ENCODE peak calls at places on chromosomes 4 and X, in eight cellular contexts. One of them, this sample, is unnamed.

GRCh38 chr4:52957220-52957686 is 95.1 kb downstream of the RASL11B start:
- DNase-seq in brain microvascular endothelial cell: no peak
- DNase-seq in GM23338: no peak
- DNase-seq in colonic mucosa: peak; percentile 24
- DNase-seq in psoas muscle: no peak
- DNase-seq in astrocyte: peak; percentile 24
- DNase-seq in Peyer's patch: no peak
- DNase-seq in mammary epithelial cell: no peak
- DNase-seq in this sample: no peak

GRCh38 chr4:182297659-182298058 is 54.5 kb downstream of the TENM3 start:
- DNase-seq in brain microvascular endothelial cell: peak; percentile 61
- DNase-seq in GM23338: no peak
- DNase-seq in colonic mucosa: no peak
- DNase-seq in psoas muscle: no peak
- DNase-seq in astrocyte: peak; percentile 78
- DNase-seq in Peyer's patch: no peak
- DNase-seq in mammary epithelial cell: peak; percentile 41
- DNase-seq in this sample: peak; percentile 12

GRCh38 chr4:87428979-87429378 is 6.6 kb downstream of the NUDT9 start:
- DNase-seq in brain microvascular endothelial cell: no peak
- DNase-seq in GM23338: no peak
- DNase-seq in colonic mucosa: no peak
- DNase-seq in psoas muscle: no peak
- DNase-seq in astrocyte: no peak
- DNase-seq in Peyer's patch: no peak
- DNase-seq in mammary epithelial cell: no peak
- DNase-seq in this sample: no peak

GRCh38 chr4:41318839-41319530 is 62.3 kb downstream of the UCHL1 start:
- DNase-seq in brain microvascular endothelial cell: peak; percentile 2
- DNase-seq in GM23338: no peak
- DNase-seq in colonic mucosa: no peak
- DNase-seq in psoas muscle: no peak
- DNase-seq in astrocyte: no peak
- DNase-seq in Peyer's patch: no peak
- DNase-seq in mammary epithelial cell: peak; percentile 22
- DNase-seq in this sample: no peak

GRCh38 chrX:116872931-116873330 is 410.2 kb upstream of the CT83 start:
- DNase-seq in brain microvascular endothelial cell: peak; percentile 0
- DNase-seq in GM23338: no peak
- DNase-seq in colonic mucosa: no peak
- DNase-seq in psoas muscle: no peak
- DNase-seq in astrocyte: no peak
- DNase-seq in Peyer's patch: no peak
- DNase-seq in mammary epithelial cell: no peak
- DNase-seq in this sample: no peak

GRCh38 chr4:98491862-98492554 is 166.4 kb downstream of the TSPAN5 start:
- DNase-seq in brain microvascular endothelial cell: no peak
- DNase-seq in GM23338: peak; percentile 22
- DNase-seq in colonic mucosa: no peak
- DNase-seq in psoas muscle: no peak
- DNase-seq in astrocyte: peak; percentile 92
- DNase-seq in Peyer's patch: no peak
- DNase-seq in mammary epithelial cell: peak; percentile 29
- DNase-seq in this sample: no peak

GRCh38 chrX:23840674-23841073 is 57.7 kb downstream of the SAT1 start:
- DNase-seq in brain microvascular endothelial cell: no peak
- DNase-seq in GM23338: peak; percentile 18
- DNase-seq in colonic mucosa: peak; percentile 48
- DNase-seq in psoas muscle: no peak
- DNase-seq in astrocyte: no peak
- DNase-seq in Peyer's patch: no peak
- DNase-seq in mammary epithelial cell: no peak
- DNase-seq in this sample: no peak

GRCh38 chrX:136643243-136643642 is 4.7 kb upstream of the CD40LG start:
- DNase-seq in brain microvascular endothelial cell: no peak
- DNase-seq in GM23338: no peak
- DNase-seq in colonic mucosa: no peak
- DNase-seq in psoas muscle: no peak
- DNase-seq in astrocyte: no peak
- DNase-seq in Peyer's patch: no peak
- DNase-seq in mammary epithelial cell: no peak
- DNase-seq in this sample: no peak

GRCh38 chrX:129984196-129984962 is 1.9 kb downstream of the BCORL1 start:
- DNase-seq in brain microvascular endothelial cell: no peak
- DNase-seq in GM23338: peak; percentile 32
- DNase-seq in colonic mucosa: peak; percentile 41
- DNase-seq in psoas muscle: peak; percentile 66
- DNase-seq in astrocyte: no peak
- DNase-seq in Peyer's patch: peak; percentile 59
- DNase-seq in mammary epithelial cell: no peak
- DNase-seq in this sample: no peak

GRCh38 chr4:36610628-36611027 is 329.2 kb downstream of the DTHD1 start:
- DNase-seq in brain microvascular endothelial cell: no peak
- DNase-seq in GM23338: no peak
- DNase-seq in colonic mucosa: no peak
- DNase-seq in psoas muscle: no peak
- DNase-seq in astrocyte: no peak
- DNase-seq in Peyer's patch: no peak
- DNase-seq in mammary epithelial cell: no peak
- DNase-seq in this sample: no peak

GRCh38 chr4:38241541-38241940 is 281.3 kb downstream of the PTTG2 start:
- DNase-seq in brain microvascular endothelial cell: no peak
- DNase-seq in GM23338: no peak
- DNase-seq in colonic mucosa: no peak
- DNase-seq in psoas muscle: no peak
- DNase-seq in astrocyte: peak; percentile 10
- DNase-seq in Peyer's patch: no peak
- DNase-seq in mammary epithelial cell: peak; percentile 19
- DNase-seq in this sample: no peak

GRCh38 chr4:75630174-75630931 is at the start of gene CDKL2:
- DNase-seq in brain microvascular endothelial cell: peak; percentile 52
- DNase-seq in GM23338: peak; percentile 97
- DNase-seq in colonic mucosa: peak; percentile 97
- DNase-seq in psoas muscle: peak; percentile 85
- DNase-seq in astrocyte: peak; percentile 36
- DNase-seq in Peyer's patch: peak; percentile 97
- DNase-seq in mammary epithelial cell: peak; percentile 64
- DNase-seq in this sample: peak; percentile 93

GRCh38 chr4:17559709-17560048 is 17.3 kb upstream of the LAP3 start:
- DNase-seq in brain microvascular endothelial cell: no peak
- DNase-seq in GM23338: no peak
- DNase-seq in colonic mucosa: no peak
- DNase-seq in psoas muscle: no peak
- DNase-seq in astrocyte: no peak
- DNase-seq in Peyer's patch: no peak
- DNase-seq in mammary epithelial cell: no peak
- DNase-seq in this sample: no peak

GRCh38 chr4:17557880-17558279 is 19.1 kb upstream of the LAP3 start:
- DNase-seq in brain microvascular endothelial cell: no peak
- DNase-seq in GM23338: no peak
- DNase-seq in colonic mucosa: no peak
- DNase-seq in psoas muscle: no peak
- DNase-seq in astrocyte: no peak
- DNase-seq in Peyer's patch: no peak
- DNase-seq in mammary epithelial cell: no peak
- DNase-seq in this sample: no peak

GRCh38 chr4:17561195-17561909 is 15.6 kb upstream of the LAP3 start:
- DNase-seq in brain microvascular endothelial cell: peak; percentile 61
- DNase-seq in GM23338: no peak
- DNase-seq in colonic mucosa: no peak
- DNase-seq in psoas muscle: no peak
- DNase-seq in astrocyte: peak; percentile 57
- DNase-seq in Peyer's patch: no peak
- DNase-seq in mammary epithelial cell: peak; percentile 71
- DNase-seq in this sample: no peak

GRCh38 chr4:17560065-17560673 is 16.8 kb upstream of the LAP3 start:
- DNase-seq in brain microvascular endothelial cell: no peak
- DNase-seq in GM23338: no peak
- DNase-seq in colonic mucosa: no peak
- DNase-seq in psoas muscle: no peak
- DNase-seq in astrocyte: no peak
- DNase-seq in Peyer's patch: no peak
- DNase-seq in mammary epithelial cell: no peak
- DNase-seq in this sample: no peak

GRCh38 chr4:17558941-17559708 is 17.9 kb upstream of the LAP3 start:
- DNase-seq in brain microvascular endothelial cell: no peak
- DNase-seq in GM23338: no peak
- DNase-seq in colonic mucosa: no peak
- DNase-seq in psoas muscle: no peak
- DNase-seq in astrocyte: no peak
- DNase-seq in Peyer's patch: no peak
- DNase-seq in mammary epithelial cell: no peak
- DNase-seq in this sample: no peak
- TF ChIP-seq CTCF in brain microvascular endothelial cell: no peak
- TF ChIP-seq CTCF in GM23338: no peak
- TF ChIP-seq CTCF in colonic mucosa: no peak
- TF ChIP-seq CTCF in psoas muscle: no peak
- TF ChIP-seq CTCF in astrocyte: no peak
- TF ChIP-seq CTCF in Peyer's patch: no peak
- TF ChIP-seq CTCF in mammary epithelial cell: no peak
- TF ChIP-seq CTCF in this sample: no peak

DNA sequence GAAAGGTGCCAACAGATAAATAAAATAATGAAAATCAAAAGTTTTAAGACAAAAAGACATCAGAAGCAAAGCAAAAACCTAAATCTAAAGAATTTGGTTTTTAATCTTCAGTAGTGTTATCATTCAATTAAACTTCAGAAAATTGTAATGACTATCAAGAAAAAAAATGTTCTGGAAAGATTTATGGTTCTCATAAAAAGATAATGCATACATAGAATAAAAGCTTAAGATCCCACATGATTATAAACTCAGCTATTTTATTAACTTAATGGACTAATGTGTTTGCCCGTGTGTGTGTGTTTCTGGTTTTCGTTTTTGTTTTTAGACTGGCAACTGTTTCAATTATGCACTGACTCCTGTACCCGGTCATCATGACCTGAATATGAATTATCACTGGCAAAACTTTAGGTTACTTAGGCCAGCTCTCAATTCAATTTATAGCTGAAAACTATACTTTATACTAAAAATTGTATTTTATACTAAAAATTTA is 217.5 kb upstream of the DKK2 start:
- DNase-seq in brain microvascular endothelial cell: no peak
- DNase-seq in GM23338: no peak
- DNase-seq in colonic mucosa: no peak
- DNase-seq in psoas muscle: no peak
- DNase-seq in astrocyte: no peak
- DNase-seq in Peyer's patch: no peak
- DNase-seq in mammary epithelial cell: no peak
- DNase-seq in this sample: no peak
- H3K27ac ChIP-seq in brain microvascular endothelial cell: no peak overlapping the region
- H3K27ac ChIP-seq in GM23338: no peak overlapping the region
- H3K27ac ChIP-seq in colonic mucosa: no peak overlapping the region
- H3K27ac ChIP-seq in psoas muscle: no peak overlapping the region
- H3K27ac ChIP-seq in astrocyte: no peak overlapping the region
- H3K27ac ChIP-seq in Peyer's patch: no peak overlapping the region
- H3K27ac ChIP-seq in mammary epithelial cell: no peak overlapping the region
- H3K27ac ChIP-seq in this sample: no peak overlapping the region

GRCh38 chrX:25016361-25016671 is 551 bp upstream of the ARX start:
- DNase-seq in brain microvascular endothelial cell: no peak
- DNase-seq in GM23338: no peak
- DNase-seq in colonic mucosa: no peak
- DNase-seq in psoas muscle: no peak
- DNase-seq in astrocyte: no peak
- DNase-seq in Peyer's patch: no peak
- DNase-seq in mammary epithelial cell: no peak
- DNase-seq in this sample: no peak

GRCh38 chrX:25015486-25016360 is at the start of gene ARX:
- DNase-seq in brain microvascular endothelial cell: no peak
- DNase-seq in GM23338: peak; percentile 88
- DNase-seq in colonic mucosa: peak; percentile 54
- DNase-seq in psoas muscle: peak; percentile 88
- DNase-seq in astrocyte: peak; percentile 36
- DNase-seq in Peyer's patch: peak; percentile 62
- DNase-seq in mammary epithelial cell: peak; percentile 68
- DNase-seq in this sample: peak; percentile 68

GRCh38 chrX:25016938-25017598 is 1.3 kb upstream of the ARX start:
- DNase-seq in brain microvascular endothelial cell: no peak
- DNase-seq in GM23338: no peak
- DNase-seq in colonic mucosa: no peak
- DNase-seq in psoas muscle: no peak
- DNase-seq in astrocyte: no peak
- DNase-seq in Peyer's patch: no peak
- DNase-seq in mammary epithelial cell: no peak
- DNase-seq in this sample: no peak

GRCh38 chrX:25018682-25019081 is 2.9 kb upstream of the ARX start:
- DNase-seq in brain microvascular endothelial cell: no peak
- DNase-seq in GM23338: no peak
- DNase-seq in colonic mucosa: no peak
- DNase-seq in psoas muscle: no peak
- DNase-seq in astrocyte: no peak
- DNase-seq in Peyer's patch: no peak
- DNase-seq in mammary epithelial cell: no peak
- DNase-seq in this sample: no peak

GRCh38 chrX:25017667-25018247 is 2.0 kb upstream of the ARX start:
- DNase-seq in brain microvascular endothelial cell: no peak
- DNase-seq in GM23338: no peak
- DNase-seq in colonic mucosa: no peak
- DNase-seq in psoas muscle: peak; percentile 52
- DNase-seq in astrocyte: no peak
- DNase-seq in Peyer's patch: no peak
- DNase-seq in mammary epithelial cell: no peak
- DNase-seq in this sample: no peak
- TF ChIP-seq CTCF in brain microvascular endothelial cell: no peak
- TF ChIP-seq CTCF in GM23338: no peak
- TF ChIP-seq CTCF in colonic mucosa: no peak
- TF ChIP-seq CTCF in psoas muscle: no peak
- TF ChIP-seq CTCF in astrocyte: no peak
- TF ChIP-seq CTCF in Peyer's patch: no peak
- TF ChIP-seq CTCF in mammary epithelial cell: no peak
- TF ChIP-seq CTCF in this sample: no peak

GRCh38 chr4:138259801-138260200 is 17.7 kb upstream of the SLC7A11 start:
- DNase-seq in brain microvascular endothelial cell: peak; percentile 55
- DNase-seq in GM23338: no peak
- DNase-seq in colonic mucosa: no peak
- DNase-seq in psoas muscle: no peak
- DNase-seq in astrocyte: peak; percentile 80
- DNase-seq in Peyer's patch: no peak
- DNase-seq in mammary epithelial cell: peak; percentile 84
- DNase-seq in this sample: peak; percentile 81
- H3K27ac ChIP-seq in brain microvascular endothelial cell: no peak overlapping the region
- H3K27ac ChIP-seq in GM23338: no peak overlapping the region
- H3K27ac ChIP-seq in colonic mucosa: no peak overlapping the region
- H3K27ac ChIP-seq in psoas muscle: no peak overlapping the region
- H3K27ac ChIP-seq in astrocyte: no peak overlapping the region
- H3K27ac ChIP-seq in Peyer's patch: no peak overlapping the region
- H3K27ac ChIP-seq in mammary epithelial cell: peak overlapping the region; percentile 100
- H3K27ac ChIP-seq in this sample: no peak overlapping the region